ENCODE peak calls at places on chromosome 19, in nine cellular contexts. E, I, D, S, O, F, K, C and T are unnamed samples.

GRCh38 chr19:58544591-58545285 is 874 bp downstream of the TRIM28 start:
- DNase-seq in E (peak), I (peak), D (no peak), S (peak), O (no peak), F (peak), K (peak), C (no peak), T (peak)

GRCh38 chr19:10007366-10007765 is 2.9 kb downstream of the COL5A3 start:
- DNase-seq in E (no peak), I (no peak), D (peak), S (peak), O (no peak), F (peak), K (no peak), C (peak), T (no peak)

GRCh38 chr19:32649751-32650150 is 25.2 kb downstream of the ANKRD27 start:
- DNase-seq in E (no peak), I (no peak), D (no peak), S (no peak), O (no peak), F (no peak), K (no peak), C (no peak), T (no peak)

GRCh38 chr19:17902701-17903100 is 30.1 kb upstream of the CCDC124 start:
- DNase-seq in E (no peak), I (no peak), D (no peak), S (peak), O (no peak), F (peak), K (peak), C (no peak), T (peak)

GRCh38 chr19:58552655-58553054 is 2.2 kb downstream of the CHMP2A start:
- DNase-seq in E (no peak), I (no peak), D (no peak), S (no peak), O (no peak), F (no peak), K (no peak), C (no peak), T (no peak)

GRCh38 chr19:10362259-10362658 is 18.1 kb downstream of the TYK2 start:
- DNase-seq in E (no peak), I (no peak), D (no peak), S (no peak), O (no peak), F (no peak), K (no peak), C (no peak), T (no peak)

GRCh38 chr19:41025411-41025810 is 34.3 kb downstream of the CYP2B6 start:
- DNase-seq in E (no peak), I (no peak), D (no peak), S (no peak), O (no peak), F (no peak), K (no peak), C (no peak), T (no peak)

GRCh38 chr19:19457691-19458090 is 52.2 kb downstream of the GATAD2A start:
- DNase-seq in E (no peak), I (no peak), D (no peak), S (no peak), O (no peak), F (no peak), K (no peak), C (no peak), T (no peak)

GRCh38 chr19:32971012-32971595 is 654 bp downstream of the CEP89 start:
- DNase-seq in E (no peak), I (no peak), D (no peak), S (no peak), O (no peak), F (no peak), K (no peak), C (no peak), T (no peak)

GRCh38 chr19:51136891-51137551 is 5.1 kb upstream of the SIGLEC7 start:
- DNase-seq in E (no peak), I (no peak), D (peak), S (no peak), O (peak), F (no peak), K (no peak), C (no peak), T (no peak)

GRCh38 chr19:4829001-4829712 is 2.4 kb downstream of the TICAM1 start:
- DNase-seq in E (no peak), I (peak), D (no peak), S (no peak), O (no peak), F (no peak), K (no peak), C (no peak), T (no peak)

GRCh38 chr19:33396701-33397535 is 23.4 kb downstream of the CEBPG start:
- DNase-seq in E (peak), I (no peak), D (no peak), S (no peak), O (peak), F (no peak), K (no peak), C (no peak), T (no peak)

GRCh38 chr19:7214329-7215089 is 79.7 kb downstream of the INSR start:
- DNase-seq in E (no peak), I (no peak), D (no peak), S (no peak), O (no peak), F (no peak), K (no peak), C (no peak), T (no peak)

GRCh38 chr19:18298601-18299000 is 17.2 kb upstream of the JUND start:
- DNase-seq in E (no peak), I (no peak), D (no peak), S (no peak), O (no peak), F (no peak), K (no peak), C (no peak), T (no peak)

GRCh38 chr19:53951436-53951835 is 11.3 kb upstream of the CACNG8 start:
- DNase-seq in E (no peak), I (no peak), D (no peak), S (no peak), O (no peak), F (no peak), K (no peak), C (no peak), T (no peak)

GRCh38 chr19:53158119-53158656 is 665 bp downstream of the ZNF347 start:
- DNase-seq in E (peak), I (peak), D (no peak), S (peak), O (peak), F (peak), K (peak), C (no peak), T (peak)

GRCh38 chr19:45636902-45637301 is 2.3 kb downstream of the EML2 start:
- DNase-seq in E (no peak), I (no peak), D (no peak), S (no peak), O (no peak), F (no peak), K (no peak), C (no peak), T (no peak)

GRCh38 chr19:53365134-53365898 is at the start of gene ZNF525:
- DNase-seq in E (peak), I (peak), D (peak), S (peak), O (peak), F (peak), K (peak), C (peak), T (peak)

GRCh38 chr19:1465191-1466016 is 13.6 kb downstream of the C19orf25 start:
- DNase-seq in E (peak), I (peak), D (no peak), S (no peak), O (no peak), F (peak), K (peak), C (no peak), T (no peak)

GRCh38 chr19:3680939-3681338 is 19.3 kb downstream of the PIP5K1C start:
- DNase-seq in E (no peak), I (no peak), D (no peak), S (no peak), O (no peak), F (no peak), K (no peak), C (no peak), T (no peak)

GRCh38 chr19:7497292-7497691 is 8.5 kb upstream of the PEX11G start:
- DNase-seq in E (peak), I (no peak), D (no peak), S (no peak), O (no peak), F (no peak), K (no peak), C (no peak), T (peak)

GRCh38 chr19:51440846-51441409 is 17.3 kb downstream of the SIGLEC8 start:
- DNase-seq in E (no peak), I (no peak), D (no peak), S (no peak), O (peak), F (no peak), K (no peak), C (no peak), T (no peak)

GRCh38 chr19:49059056-49059455 is 1.5 kb upstream of the CGB7 start:
- DNase-seq in E (no peak), I (no peak), D (no peak), S (no peak), O (no peak), F (no peak), K (no peak), C (no peak), T (no peak)

GRCh38 chr19:49061000-49061399 is 3.5 kb upstream of the CGB7 start:
- DNase-seq in E (no peak), I (no peak), D (no peak), S (no peak), O (no peak), F (no peak), K (no peak), C (no peak), T (no peak)

GRCh38 chr19:49058592-49058991 is 1.0 kb upstream of the CGB7 start:
- DNase-seq in E (peak), I (peak), D (no peak), S (peak), O (no peak), F (peak), K (peak), C (no peak), T (no peak)

GRCh38 chr19:49057636-49058234 is at the start of gene CGB7:
- DNase-seq in E (peak), I (peak), D (peak), S (peak), O (peak), F (peak), K (peak), C (peak), T (peak)

DNA sequence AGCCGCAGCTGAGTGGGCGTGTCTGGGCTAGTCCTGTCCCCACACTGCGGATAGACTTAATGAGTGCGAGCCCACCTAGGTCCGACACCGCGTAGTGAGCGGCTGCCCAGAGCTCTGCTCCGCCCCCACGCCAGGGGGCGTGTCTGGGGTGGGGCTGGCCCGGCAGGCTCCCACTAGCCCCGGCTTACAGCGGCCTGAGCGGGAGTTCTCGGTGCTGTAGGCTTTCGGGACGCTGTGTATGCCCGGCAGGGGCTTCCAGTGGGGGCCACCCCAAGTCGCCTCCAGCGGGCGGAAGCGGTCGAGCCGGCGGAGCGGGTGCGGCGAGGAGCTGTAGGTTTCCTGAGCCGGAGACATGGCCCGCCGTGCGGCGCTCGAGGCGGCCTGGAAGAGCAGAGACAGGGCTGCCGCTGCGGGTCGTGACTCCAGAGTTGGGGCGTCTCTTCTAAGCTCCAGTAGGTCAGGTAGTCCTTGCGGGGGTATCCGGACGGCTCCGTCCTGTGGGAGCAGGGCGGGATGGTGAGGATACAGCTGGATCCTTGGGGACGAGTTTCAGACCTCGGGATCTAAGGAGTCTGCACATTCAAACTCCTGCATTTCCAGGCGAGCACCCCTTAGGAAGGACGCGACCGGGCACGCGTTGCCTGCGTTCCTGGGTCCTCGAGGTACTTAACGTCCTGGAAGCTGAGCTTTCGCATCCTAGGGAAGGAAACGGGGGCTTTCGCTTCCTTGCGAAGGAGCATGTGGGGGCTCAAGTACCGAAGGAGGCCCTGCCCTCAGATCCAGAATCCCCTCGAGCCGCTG is 1.2 kb downstream of the CGB7 start:
- DNase-seq in E (peak), I (peak), D (peak), S (peak), O (peak), F (peak), K (peak), C (no peak), T (peak)
- H3K4me3 ChIP-seq in E (peak), I (peak), D (peak), S (peak), O (peak), F (peak), K (peak), C (peak), T (peak)

DNA sequence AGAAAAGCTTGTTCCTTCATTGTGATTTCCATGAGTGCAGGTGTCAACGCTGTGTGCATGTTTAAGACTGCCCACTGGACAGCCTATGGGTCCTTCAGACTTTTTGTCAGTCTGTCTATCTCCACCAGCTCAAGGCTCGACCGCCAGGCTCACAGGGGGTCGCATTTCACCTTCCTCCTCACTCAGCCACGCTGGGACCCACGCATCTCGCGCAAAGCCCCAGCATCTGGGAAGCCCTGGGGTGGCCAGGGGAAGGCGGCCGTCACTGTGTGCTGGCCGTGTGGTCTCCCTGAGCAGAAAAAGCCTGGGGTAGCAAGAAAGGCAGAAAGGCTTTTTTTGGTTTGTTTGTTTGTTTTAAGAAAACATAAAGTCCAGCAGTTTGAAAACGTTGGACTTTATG is 48.5 kb downstream of the KLF2 start:
- DNase-seq in E (no peak), I (no peak), D (no peak), S (no peak), O (no peak), F (no peak), K (no peak), C (no peak), T (no peak)
- H3K4me3 ChIP-seq in E (no peak), I (no peak), D (no peak), S (no peak), O (no peak), F (no peak), K (no peak), C (no peak), T (no peak)

GRCh38 chr19:43700368-43701015 is 15.4 kb upstream of the IRGC start:
- DNase-seq in E (peak), I (peak), D (peak), S (peak), O (peak), F (peak), K (peak), C (peak), T (peak)
- H3K4me3 ChIP-seq in E (no peak), I (no peak), D (peak), S (peak), O (no peak), F (no peak), K (no peak), C (peak), T (peak)

GRCh38 chr19:35045667-35046300 is 4.3 kb downstream of the HPN start:
- DNase-seq in E (peak), I (no peak), D (no peak), S (no peak), O (no peak), F (peak), K (peak), C (no peak), T (no peak)
- H3K4me3 ChIP-seq in E (no peak), I (no peak), D (no peak), S (no peak), O (no peak), F (no peak), K (no peak), C (no peak), T (no peak)

GRCh38 chr19:12782174-12782423 is 6.7 kb upstream of the HOOK2 start:
- DNase-seq in E (no peak), I (no peak), D (peak), S (no peak), O (no peak), F (no peak), K (no peak), C (no peak), T (no peak)
- H3K4me3 ChIP-seq in E (peak), I (peak), D (peak), S (peak), O (peak), F (peak), K (peak), C (peak), T (peak)